ENCODE peak calls at places on chromosomes 6 and 20, in nine cellular contexts. One of them, this sample, is unnamed.

GRCh38 chr20:57434390-57434700 is 43.1 kb downstream of the RBM38 start:
- DNase-seq in activated T-helper 1 cell treated with anti-CD3 and anti-CD28 coated beads, Interleukin-2, amount 50 U/mL, for 16 hours: no peak
- DNase-seq in NT2/D1: no peak
- DNase-seq in midbrain: peak; percentile 5
- DNase-seq in foreskin fibroblast: no peak
- DNase-seq in PC-3: no peak
- DNase-seq in activated CD4-positive, alpha-beta T cell treated with anti-CD3 and anti-CD28 coated beads, Interleukin-2, amount 50 U/mL, for 1 hour: no peak
- DNase-seq in left colon: no peak
- DNase-seq in neural progenitor cell: peak; percentile 36
- DNase-seq in this sample: no peak

GRCh38 chr20:63309261-63310071 is 16.5 kb downstream of the COL20A1 start:
- DNase-seq in activated T-helper 1 cell treated with anti-CD3 and anti-CD28 coated beads, Interleukin-2, amount 50 U/mL, for 16 hours: no peak
- DNase-seq in NT2/D1: peak; percentile 20
- DNase-seq in midbrain: peak; percentile 22
- DNase-seq in foreskin fibroblast: peak; percentile 63
- DNase-seq in PC-3: peak; percentile 35
- DNase-seq in activated CD4-positive, alpha-beta T cell treated with anti-CD3 and anti-CD28 coated beads, Interleukin-2, amount 50 U/mL, for 1 hour: peak; percentile 27
- DNase-seq in left colon: no peak
- DNase-seq in neural progenitor cell: peak; percentile 84
- DNase-seq in this sample: no peak

GRCh38 chr20:24695529-24696225 is 226.2 kb downstream of the SYNDIG1 start:
- DNase-seq in activated T-helper 1 cell treated with anti-CD3 and anti-CD28 coated beads, Interleukin-2, amount 50 U/mL, for 16 hours: no peak
- DNase-seq in NT2/D1: no peak
- DNase-seq in midbrain: no peak
- DNase-seq in foreskin fibroblast: no peak
- DNase-seq in PC-3: peak; percentile 6
- DNase-seq in activated CD4-positive, alpha-beta T cell treated with anti-CD3 and anti-CD28 coated beads, Interleukin-2, amount 50 U/mL, for 1 hour: no peak
- DNase-seq in left colon: no peak
- DNase-seq in neural progenitor cell: no peak
- DNase-seq in this sample: no peak

GRCh38 chr6:31575335-31575901 is at the start of gene TNF:
- DNase-seq in activated T-helper 1 cell treated with anti-CD3 and anti-CD28 coated beads, Interleukin-2, amount 50 U/mL, for 16 hours: peak; percentile 45
- DNase-seq in NT2/D1: no peak
- DNase-seq in midbrain: no peak
- DNase-seq in foreskin fibroblast: no peak
- DNase-seq in PC-3: no peak
- DNase-seq in activated CD4-positive, alpha-beta T cell treated with anti-CD3 and anti-CD28 coated beads, Interleukin-2, amount 50 U/mL, for 1 hour: peak; percentile 78
- DNase-seq in left colon: peak; percentile 57
- DNase-seq in neural progenitor cell: no peak
- DNase-seq in this sample: no peak

GRCh38 chr6:169918239-169918953 is 167.0 kb downstream of the ERMARD start:
- DNase-seq in activated T-helper 1 cell treated with anti-CD3 and anti-CD28 coated beads, Interleukin-2, amount 50 U/mL, for 16 hours: no peak
- DNase-seq in NT2/D1: no peak
- DNase-seq in midbrain: no peak
- DNase-seq in foreskin fibroblast: no peak
- DNase-seq in PC-3: no peak
- DNase-seq in activated CD4-positive, alpha-beta T cell treated with anti-CD3 and anti-CD28 coated beads, Interleukin-2, amount 50 U/mL, for 1 hour: no peak
- DNase-seq in left colon: no peak
- DNase-seq in neural progenitor cell: no peak
- DNase-seq in this sample: no peak

GRCh38 chr6:28634758-28635546 is 109.3 kb downstream of the GPX5 start:
- DNase-seq in activated T-helper 1 cell treated with anti-CD3 and anti-CD28 coated beads, Interleukin-2, amount 50 U/mL, for 16 hours: no peak
- DNase-seq in NT2/D1: no peak
- DNase-seq in midbrain: peak; percentile 24
- DNase-seq in foreskin fibroblast: peak; percentile 56
- DNase-seq in PC-3: peak; percentile 48
- DNase-seq in activated CD4-positive, alpha-beta T cell treated with anti-CD3 and anti-CD28 coated beads, Interleukin-2, amount 50 U/mL, for 1 hour: no peak
- DNase-seq in left colon: peak; percentile 34
- DNase-seq in neural progenitor cell: peak; percentile 79
- DNase-seq in this sample: peak; percentile 43

GRCh38 chr6:162713926-162714759 is 13.4 kb downstream of the PRKN start:
- DNase-seq in activated T-helper 1 cell treated with anti-CD3 and anti-CD28 coated beads, Interleukin-2, amount 50 U/mL, for 16 hours: no peak
- DNase-seq in NT2/D1: no peak
- DNase-seq in midbrain: no peak
- DNase-seq in foreskin fibroblast: no peak
- DNase-seq in PC-3: no peak
- DNase-seq in activated CD4-positive, alpha-beta T cell treated with anti-CD3 and anti-CD28 coated beads, Interleukin-2, amount 50 U/mL, for 1 hour: no peak
- DNase-seq in left colon: no peak
- DNase-seq in neural progenitor cell: no peak
- DNase-seq in this sample: no peak

GRCh38 chr6:137358273-137358672 is 135.9 kb downstream of the OLIG3 start:
- DNase-seq in activated T-helper 1 cell treated with anti-CD3 and anti-CD28 coated beads, Interleukin-2, amount 50 U/mL, for 16 hours: no peak
- DNase-seq in NT2/D1: no peak
- DNase-seq in midbrain: no peak
- DNase-seq in foreskin fibroblast: no peak
- DNase-seq in PC-3: no peak
- DNase-seq in activated CD4-positive, alpha-beta T cell treated with anti-CD3 and anti-CD28 coated beads, Interleukin-2, amount 50 U/mL, for 1 hour: no peak
- DNase-seq in left colon: no peak
- DNase-seq in neural progenitor cell: peak; percentile 41
- DNase-seq in this sample: no peak

GRCh38 chr6:156434795-156435190 is 342.4 kb upstream of the ARID1B start:
- DNase-seq in activated T-helper 1 cell treated with anti-CD3 and anti-CD28 coated beads, Interleukin-2, amount 50 U/mL, for 16 hours: no peak
- DNase-seq in NT2/D1: no peak
- DNase-seq in midbrain: no peak
- DNase-seq in foreskin fibroblast: no peak
- DNase-seq in PC-3: no peak
- DNase-seq in activated CD4-positive, alpha-beta T cell treated with anti-CD3 and anti-CD28 coated beads, Interleukin-2, amount 50 U/mL, for 1 hour: no peak
- DNase-seq in left colon: no peak
- DNase-seq in neural progenitor cell: no peak
- DNase-seq in this sample: no peak

GRCh38 chr6:166959906-166960608 is 3.7 kb upstream of the RNASET2 start:
- DNase-seq in activated T-helper 1 cell treated with anti-CD3 and anti-CD28 coated beads, Interleukin-2, amount 50 U/mL, for 16 hours: no peak
- DNase-seq in NT2/D1: no peak
- DNase-seq in midbrain: no peak
- DNase-seq in foreskin fibroblast: no peak
- DNase-seq in PC-3: no peak
- DNase-seq in activated CD4-positive, alpha-beta T cell treated with anti-CD3 and anti-CD28 coated beads, Interleukin-2, amount 50 U/mL, for 1 hour: no peak
- DNase-seq in left colon: no peak
- DNase-seq in neural progenitor cell: no peak
- DNase-seq in this sample: no peak

This sample was measured in putamen.